ENCODE peak calls at places on chromosomes 6 and 20, in eight cellular contexts. U, S, Z, R, M, W, O and K are unnamed samples.

GRCh38 chr6:158847786-158848185 is 28.6 kb upstream of the EZR start:
- DNase-seq in U (no peak), S (no peak), Z (no peak), R (no peak), M (no peak), W (no peak), O (no peak), K (no peak)

GRCh38 chr6:162488444-162488843 is 239.1 kb downstream of the PRKN start:
- DNase-seq in U (no peak), S (no peak), Z (no peak), R (no peak), M (no peak), W (no peak), O (peak; percentile 10), K (no peak)

GRCh38 chr20:37640600-37641561 is 52.9 kb upstream of the CTNNBL1 start:
- DNase-seq in U (no peak), S (no peak), Z (no peak), R (no peak), M (no peak), W (no peak), O (no peak), K (no peak)

GRCh38 chr20:62499758-62500236 is 24.0 kb upstream of the GATA5 start:
- DNase-seq in U (no peak), S (no peak), Z (no peak), R (no peak), M (no peak), W (peak; percentile 48), O (no peak), K (no peak)

GRCh38 chr20:53622247-53623114 is 28.8 kb upstream of the ZNF217 start:
- DNase-seq in U (peak; percentile 4), S (no peak), Z (peak; percentile 26), R (peak; percentile 35), M (no peak), W (no peak), O (peak; percentile 17), K (peak; percentile 52)

GRCh38 chr20:53578492-53579222 is 15.0 kb downstream of the ZNF217 start:
- DNase-seq in U (peak; percentile 57), S (peak; percentile 51), Z (peak; percentile 47), R (peak; percentile 94), M (no peak), W (no peak), O (peak; percentile 96), K (no peak)

GRCh38 chr6:164579035-164579434 is 730.4 kb downstream of the C6orf118 start:
- DNase-seq in U (no peak), S (no peak), Z (no peak), R (no peak), M (no peak), W (no peak), O (no peak), K (no peak)

GRCh38 chr6:127366281-127367022 is 23.0 kb upstream of the ECHDC1 start:
- DNase-seq in U (peak; percentile 31), S (no peak), Z (no peak), R (no peak), M (no peak), W (no peak), O (peak; percentile 47), K (peak; percentile 75)

GRCh38 chr6:43990627-43991619 is 136.3 kb downstream of the MRPL14 start:
- DNase-seq in U (peak; percentile 71), S (peak; percentile 29), Z (no peak), R (peak; percentile 93), M (no peak), W (no peak), O (no peak), K (peak; percentile 36)

GRCh38 chr6:25253371-25253770 is 25.8 kb upstream of the CARMIL1 start:
- DNase-seq in U (no peak), S (no peak), Z (no peak), R (no peak), M (no peak), W (no peak), O (no peak), K (no peak)

GRCh38 chr20:49123982-49124381 is 64.2 kb downstream of the STAU1 start:
- DNase-seq in U (no peak), S (no peak), Z (no peak), R (no peak), M (no peak), W (no peak), O (no peak), K (no peak)

GRCh38 chr6:104540743-104541142 is 319.0 kb downstream of the HACE1 start:
- DNase-seq in U (no peak), S (no peak), Z (no peak), R (no peak), M (no peak), W (no peak), O (no peak), K (no peak)

GRCh38 chr6:110083875-110084585 is 95.4 kb downstream of the WASF1 start:
- DNase-seq in U (no peak), S (no peak), Z (no peak), R (peak; percentile 53), M (no peak), W (no peak), O (peak; percentile 4), K (no peak)

GRCh38 chr6:22149081-22149480 is 147.8 kb downstream of the PRL start:
- DNase-seq in U (no peak), S (no peak), Z (no peak), R (no peak), M (no peak), W (no peak), O (peak; percentile 17), K (no peak)

GRCh38 chr6:136921521-136921935 is 573 bp upstream of the SLC35D3 start:
- DNase-seq in U (no peak), S (peak; percentile 25), Z (no peak), R (no peak), M (no peak), W (peak; percentile 87), O (peak; percentile 49), K (no peak)

GRCh38 chr20:58420798-58421496 is 31.9 kb downstream of the VAPB start:
- DNase-seq in U (peak; percentile 18), S (no peak), Z (no peak), R (no peak), M (no peak), W (no peak), O (no peak), K (no peak)

GRCh38 chr6:15443119-15443518 is 197.2 kb downstream of the JARID2 start:
- DNase-seq in U (no peak), S (no peak), Z (no peak), R (no peak), M (no peak), W (no peak), O (no peak), K (no peak)

GRCh38 chr6:156877126-156877863 is 100.1 kb downstream of the ARID1B start:
- DNase-seq in U (no peak), S (no peak), Z (peak; percentile 53), R (no peak), M (no peak), W (no peak), O (no peak), K (peak; percentile 78)

GRCh38 chr6:11615214-11615602 is 77.7 kb downstream of the TMEM170B start:
- DNase-seq in U (no peak), S (no peak), Z (no peak), R (no peak), M (peak; percentile 16), W (no peak), O (no peak), K (no peak)

GRCh38 chr20:13119583-13119982 is 101.5 kb upstream of the ISM1 start:
- DNase-seq in U (peak; percentile 39), S (peak; percentile 11), Z (no peak), R (peak; percentile 84), M (no peak), W (no peak), O (peak; percentile 85), K (no peak)

GRCh38 chr20:3800256-3800877 is 4.3 kb downstream of the CDC25B start:
- DNase-seq in U (no peak), S (no peak), Z (no peak), R (no peak), M (no peak), W (no peak), O (peak; percentile 77), K (no peak)
- H3K4me1 ChIP-seq in U (peaks cover 14% of the 10 kb centered on the region), S (peaks cover 41% of the 10 kb centered on the region), Z (peaks cover 56% of the 10 kb centered on the region), R (peaks cover 36% of the 10 kb centered on the region), M (peaks cover 88% of the 10 kb centered on the region), W (peaks cover 76% of the 10 kb centered on the region), O (peaks cover 43% of the 10 kb centered on the region), K (peaks cover 49% of the 10 kb centered on the region)

GRCh38 chr20:6485376-6485775 is 282.1 kb upstream of the BMP2 start:
- DNase-seq in U (no peak), S (no peak), Z (no peak), R (no peak), M (no peak), W (no peak), O (no peak), K (no peak)
- H3K27ac ChIP-seq in U (no peak overlapping the region), S (no peak overlapping the region), Z (no peak overlapping the region), R (no peak overlapping the region), M (no peak overlapping the region), W (no peak overlapping the region), O (no peak overlapping the region), K (no peak overlapping the region)

DNA sequence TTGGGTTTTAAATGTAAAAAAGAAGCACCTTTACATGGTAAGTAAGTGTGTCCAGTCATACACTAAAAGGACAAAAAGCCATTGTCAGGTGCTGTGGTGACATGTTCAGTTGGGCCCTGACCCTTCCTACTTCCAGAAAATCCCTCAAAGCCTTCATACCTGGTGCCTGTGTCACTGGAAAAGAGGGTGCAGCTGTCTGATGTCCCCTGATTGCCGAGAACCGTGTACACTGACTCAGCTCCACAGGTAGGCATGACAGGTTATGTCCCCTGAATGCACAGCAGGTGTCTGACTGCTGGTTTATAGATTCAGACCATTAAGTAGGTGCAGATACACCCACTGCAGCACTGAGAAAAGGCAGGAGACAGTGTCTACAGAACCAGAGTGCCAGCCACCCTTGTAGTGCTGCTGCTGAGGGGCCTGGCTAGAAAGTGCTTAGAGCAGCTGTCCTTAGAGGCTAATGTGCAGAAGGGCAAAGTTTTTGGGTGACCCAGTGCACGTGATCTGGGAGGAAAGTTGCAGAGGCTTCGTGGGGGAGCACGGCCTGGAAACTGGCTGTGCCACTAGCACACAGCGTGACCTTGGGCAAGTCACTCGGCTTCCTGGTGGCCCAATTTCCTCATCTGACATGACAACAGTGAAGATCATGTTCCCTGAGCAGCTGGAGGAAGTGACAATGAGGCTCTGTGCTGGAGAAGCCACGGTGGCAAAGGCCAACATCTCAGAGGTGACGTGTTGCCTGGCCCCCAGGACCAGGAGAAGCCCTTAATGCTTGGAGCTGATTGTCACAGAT is 99.3 kb downstream of the FOXC1 start:
- DNase-seq in U (no peak), S (no peak), Z (no peak), R (peak; percentile 30), M (no peak), W (no peak), O (no peak), K (no peak)
- TF ChIP-seq POLR2AphosphoS5 in U (no peak), S (no peak), Z (no peak), R (no peak), M (no peak), W (no peak), O (no peak), K (no peak)

DNA sequence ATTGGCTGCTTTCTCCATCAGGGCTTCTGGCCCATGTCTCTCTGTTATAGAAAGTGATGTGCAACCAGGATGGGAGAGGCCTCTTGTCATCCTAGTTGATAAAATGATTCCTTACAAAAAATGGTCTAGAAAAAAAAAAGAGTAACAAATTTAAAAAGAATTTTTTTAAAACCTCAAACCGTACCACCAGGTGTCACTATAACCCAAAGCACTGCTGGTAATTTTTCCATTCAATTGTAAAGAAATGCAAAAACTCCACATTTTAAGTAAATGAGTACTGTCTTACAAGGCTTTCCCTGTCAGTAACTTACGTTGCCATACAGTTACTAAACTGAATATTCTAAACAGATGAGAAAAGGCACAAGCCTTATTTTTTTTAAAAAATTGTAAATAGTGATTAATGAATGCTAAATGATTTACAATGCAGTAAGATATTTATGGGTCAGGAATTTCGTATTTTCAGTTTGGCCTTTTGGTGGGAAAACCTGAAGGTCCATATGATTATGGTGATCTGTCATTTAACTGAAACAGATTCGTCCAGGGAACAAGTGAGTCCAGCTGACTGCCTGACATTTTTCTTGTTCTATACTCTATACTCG is 95.4 kb downstream of the OGFRL1 start:
- DNase-seq in U (no peak), S (no peak), Z (no peak), R (peak; percentile 15), M (no peak), W (no peak), O (peak; percentile 77), K (no peak)
- H3K4me1 ChIP-seq in U (no peaks in the 10 kb centered on the region), S (peaks cover 8% of the 10 kb centered on the region), Z (peaks cover 5% of the 10 kb centered on the region), R (no peaks in the 10 kb centered on the region), M (peaks cover 23% of the 10 kb centered on the region), W (peaks cover 43% of the 10 kb centered on the region), O (peaks cover 19% of the 10 kb centered on the region), K (peaks cover 19% of the 10 kb centered on the region)